ENCODE peak calls at places on chromosome 9, in seven cellular contexts. One of them, this sample, is unnamed.

GRCh38 chr9:30676642-30677041 is 1707.8 kb upstream of the ACO1 start:
- DNase-seq in Calu3: no peak
- DNase-seq in AG08396: no peak
- DNase-seq in D341Med: no peak
- DNase-seq in stimulated activated CD8-positive, alpha-beta memory T cell treated with anti-CD3 and anti-CD28 coated beads, Interleukin-12 subunit alpha, Interleukin-12 subunit beta, amount 100 ng/mL, for 4 hours: no peak
- DNase-seq in DMS153: no peak
- DNase-seq in activated gamma-delta T cell treated with Interleukin-2 at 50 U/mL for 16 hours: no peak
- DNase-seq in this sample: no peak

GRCh38 chr9:91837982-91838731 is 111.9 kb downstream of the ROR2 start:
- DNase-seq in D341Med: peak; percentile 57
- DNase-seq in stimulated activated CD8-positive, alpha-beta memory T cell treated with anti-CD3 and anti-CD28 coated beads, Interleukin-12 subunit alpha, Interleukin-12 subunit beta, amount 100 ng/mL, for 4 hours: no peak
- DNase-seq in Calu3: peak; percentile 73
- DNase-seq in activated gamma-delta T cell treated with Interleukin-2 at 50 U/mL for 16 hours: no peak
- DNase-seq in AG08396: no peak
- DNase-seq in DMS153: peak; percentile 82
- DNase-seq in this sample: no peak

GRCh38 chr9:105993921-105994715 is 299.8 kb downstream of the TMEM38B start:
- DNase-seq in Calu3: no peak
- DNase-seq in activated gamma-delta T cell treated with Interleukin-2 at 50 U/mL for 16 hours: no peak
- DNase-seq in AG08396: no peak
- DNase-seq in D341Med: no peak
- DNase-seq in stimulated activated CD8-positive, alpha-beta memory T cell treated with anti-CD3 and anti-CD28 coated beads, Interleukin-12 subunit alpha, Interleukin-12 subunit beta, amount 100 ng/mL, for 4 hours: no peak
- DNase-seq in DMS153: no peak
- DNase-seq in this sample: no peak

GRCh38 chr9:124765439-124765835 is 5.7 kb downstream of the NR6A1 start:
- DNase-seq in Calu3: no peak
- DNase-seq in stimulated activated CD8-positive, alpha-beta memory T cell treated with anti-CD3 and anti-CD28 coated beads, Interleukin-12 subunit alpha, Interleukin-12 subunit beta, amount 100 ng/mL, for 4 hours: no peak
- DNase-seq in AG08396: no peak
- DNase-seq in DMS153: no peak
- DNase-seq in activated gamma-delta T cell treated with Interleukin-2 at 50 U/mL for 16 hours: no peak
- DNase-seq in D341Med: no peak
- DNase-seq in this sample: no peak

GRCh38 chr9:4096121-4096520 is 203.7 kb downstream of the GLIS3 start:
- DNase-seq in D341Med: no peak
- DNase-seq in AG08396: no peak
- DNase-seq in stimulated activated CD8-positive, alpha-beta memory T cell treated with anti-CD3 and anti-CD28 coated beads, Interleukin-12 subunit alpha, Interleukin-12 subunit beta, amount 100 ng/mL, for 4 hours: no peak
- DNase-seq in DMS153: no peak
- DNase-seq in activated gamma-delta T cell treated with Interleukin-2 at 50 U/mL for 16 hours: no peak
- DNase-seq in Calu3: no peak
- DNase-seq in this sample: no peak

GRCh38 chr9:101342595-101342994 is 42.2 kb downstream of the BAAT start:
- DNase-seq in Calu3: no peak
- DNase-seq in DMS153: no peak
- DNase-seq in AG08396: no peak
- DNase-seq in activated gamma-delta T cell treated with Interleukin-2 at 50 U/mL for 16 hours: no peak
- DNase-seq in stimulated activated CD8-positive, alpha-beta memory T cell treated with anti-CD3 and anti-CD28 coated beads, Interleukin-12 subunit alpha, Interleukin-12 subunit beta, amount 100 ng/mL, for 4 hours: no peak
- DNase-seq in D341Med: no peak
- DNase-seq in this sample: no peak

GRCh38 chr9:85569988-85570387 is 171.8 kb downstream of the AGTPBP1 start:
- DNase-seq in D341Med: no peak
- DNase-seq in DMS153: no peak
- DNase-seq in AG08396: no peak
- DNase-seq in Calu3: no peak
- DNase-seq in stimulated activated CD8-positive, alpha-beta memory T cell treated with anti-CD3 and anti-CD28 coated beads, Interleukin-12 subunit alpha, Interleukin-12 subunit beta, amount 100 ng/mL, for 4 hours: no peak
- DNase-seq in activated gamma-delta T cell treated with Interleukin-2 at 50 U/mL for 16 hours: no peak
- DNase-seq in this sample: no peak

GRCh38 chr9:132993511-132993939 is 15.0 kb downstream of the GFI1B start:
- DNase-seq in D341Med: peak; percentile 11
- DNase-seq in DMS153: no peak
- DNase-seq in Calu3: no peak
- DNase-seq in stimulated activated CD8-positive, alpha-beta memory T cell treated with anti-CD3 and anti-CD28 coated beads, Interleukin-12 subunit alpha, Interleukin-12 subunit beta, amount 100 ng/mL, for 4 hours: no peak
- DNase-seq in AG08396: no peak
- DNase-seq in activated gamma-delta T cell treated with Interleukin-2 at 50 U/mL for 16 hours: no peak
- DNase-seq in this sample: no peak